ENCODE peak calls at places on chromosome 20, in eight cellular contexts. S is T-helper 2 cell; V is MCF 10A; E is right cardiac atrium; Z is AG04449; O is HFF-Myc; N is activated T-cell treated with anti-CD3 and anti-CD28 coated beads, Interleukin-2, amount 50 U/mL, for 4 hours; I is kidney. F is an unnamed sample.
A peak's percentile ranks its signal among the peaks of the same experiment; 100 is the strongest.

GRCh38 chr20:51095755-51096509 is 73.0 kb upstream of the KCNG1 start:
- DNase-seq in S (no peak), V (no peak), E (no peak), Z (no peak), O (no peak), N (no peak), I (no peak), F (no peak)

GRCh38 chr20:58389324-58389967 is 417 bp downstream of the VAPB start:
- DNase-seq in S (no peak), V (peak; percentile 24), E (peak; percentile 51), Z (no peak), O (no peak), N (no peak), I (peak; percentile 81), F (peak; percentile 67)

GRCh38 chr20:48704761-48705160 is 123.0 kb downstream of the PREX1 start:
- DNase-seq in S (no peak), V (no peak), E (no peak), Z (no peak), O (no peak), N (no peak), I (peak; percentile 27), F (no peak)

GRCh38 chr20:18001131-18001921 is 32.5 kb downstream of the MGME1 start:
- DNase-seq in S (no peak), V (peak; percentile 94), E (peak; percentile 80), Z (no peak), O (no peak), N (no peak), I (no peak), F (peak; percentile 85)

GRCh38 chr20:56735087-56735642 is 106.1 kb downstream of the TFAP2C start:
- DNase-seq in S (no peak), V (no peak), E (no peak), Z (no peak), O (no peak), N (no peak), I (no peak), F (no peak)

GRCh38 chr20:58069796-58070663 is 158.4 kb downstream of the ANKRD60 start:
- DNase-seq in S (no peak), V (no peak), E (no peak), Z (no peak), O (no peak), N (no peak), I (no peak), F (no peak)

GRCh38 chr20:50029697-50030428 is 47.1 kb downstream of the SNAI1 start:
- DNase-seq in S (no peak), V (peak; percentile 92), E (peak; percentile 92), Z (peak; percentile 60), O (no peak), N (no peak), I (peak; percentile 90), F (peak; percentile 99)

GRCh38 chr20:37941992-37942391 is 39.1 kb downstream of the VSTM2L start:
- DNase-seq in S (no peak), V (no peak), E (no peak), Z (no peak), O (no peak), N (no peak), I (no peak), F (no peak)

GRCh38 chr20:58099956-58100730 is 128.3 kb downstream of the ANKRD60 start:
- DNase-seq in S (no peak), V (no peak), E (no peak), Z (no peak), O (no peak), N (no peak), I (no peak), F (no peak)

GRCh38 chr20:34249291-34249690 is 8.1 kb downstream of the ASIP start:
- DNase-seq in S (no peak), V (peak; percentile 37), E (no peak), Z (no peak), O (no peak), N (no peak), I (no peak), F (peak; percentile 60)

GRCh38 chr20:46557231-46557956 is 6.9 kb upstream of the OCSTAMP start:
- DNase-seq in S (no peak), V (peak; percentile 70), E (no peak), Z (no peak), O (peak; percentile 21), N (no peak), I (no peak), F (no peak)

GRCh38 chr20:37223053-37223452 is 38.6 kb downstream of the GHRH start:
- DNase-seq in S (no peak), V (peak; percentile 46), E (no peak), Z (peak; percentile 80), O (peak; percentile 22), N (no peak), I (no peak), F (peak; percentile 97)

GRCh38 chr20:2509794-2510193 is 1.1 kb upstream of the ZNF343 start:
- DNase-seq in S (no peak), V (no peak), E (no peak), Z (no peak), O (no peak), N (no peak), I (no peak), F (no peak)

GRCh38 chr20:38855356-38855755 is 49.9 kb downstream of the PPP1R16B start:
- DNase-seq in S (no peak), V (peak; percentile 20), E (no peak), Z (peak; percentile 1), O (peak; percentile 2), N (no peak), I (no peak), F (no peak)

GRCh38 chr20:4905612-4906011 is 95.7 kb downstream of the SLC23A2 start:
- DNase-seq in S (no peak), V (no peak), E (no peak), Z (no peak), O (no peak), N (no peak), I (no peak), F (no peak)

F was measured in mesenchymal stem cell.